ENCODE peak calls at places on chromosomes 5 and 9, in nine cellular contexts. D is amniotic stem cell; O is mucosa of gallbladder; A is T follicular helper cell; V is right cardiac atrium; U is activated naive CD4-positive, alpha-beta T cell treated with anti-CD3 and anti-CD28 coated beads, Interleukin-2, amount 10 ng/mL, durations not matched to agents 7 days and 5 days; J is astrocyte; T is NCI-H1092 treated with DMSO at 0.1 percent for 48 hours; G is iris pigment epithelial cell. L is an unnamed sample.

GRCh38 chr5:160280384-160281090 is 31.8 kb downstream of the CCNJL start:
- DNase-seq in A (no peak), U (no peak), G (no peak), V (no peak), O (no peak), D (no peak), T (no peak), J (no peak), L (no peak)

GRCh38 chr5:129099184-129099570 is 4.6 kb downstream of the ISOC1 start:
- DNase-seq in A (no peak), T (no peak), U (no peak), G (no peak), D (no peak), J (no peak), O (no peak), V (no peak), L (no peak)

GRCh38 chr5:2699231-2699630 is 52.2 kb downstream of the IRX2 start:
- DNase-seq in U (no peak), O (no peak), D (no peak), J (no peak), T (no peak), A (no peak), V (no peak), G (no peak), L (no peak)

GRCh38 chr5:30413540-30413939 is 779.9 kb upstream of the CDH6 start:
- DNase-seq in G (no peak), V (no peak), O (no peak), T (no peak), D (no peak), J (no peak), U (no peak), A (no peak), L (no peak)

GRCh38 chr5:59943721-59944120 is 50.2 kb upstream of the PDE4D start:
- DNase-seq in O (no peak), V (no peak), U (no peak), T (no peak), J (no peak), G (no peak), A (no peak), D (no peak), L (no peak)

GRCh38 chr9:126721531-126722098 is 83.2 kb upstream of the ZBTB43 start:
- DNase-seq in T (no peak), U (no peak), D (no peak), A (no peak), V (no peak), O (no peak), G (no peak), J (no peak), L (no peak)

GRCh38 chr5:102670224-102670836 is 84.8 kb upstream of the PAM start:
- DNase-seq in O (no peak), T (no peak), A (no peak), J (no peak), D (no peak), G (peak; percentile 26), U (no peak), V (no peak), L (no peak)

GRCh38 chr5:175854231-175855040 is 16.9 kb upstream of the CPLX2 start:
- DNase-seq in G (no peak), A (no peak), T (peak; percentile 76), O (peak; percentile 13), J (no peak), V (no peak), D (no peak), U (no peak), L (no peak)

GRCh38 chr5:139806111-139806510 is 10.5 kb downstream of the PSD2 start:
- DNase-seq in T (no peak), A (no peak), J (no peak), U (no peak), O (no peak), D (no peak), G (no peak), V (no peak), L (no peak)

GRCh38 chr5:169534311-169534880 is 49.2 kb upstream of the SPDL1 start:
- DNase-seq in G (no peak), V (no peak), D (no peak), T (no peak), U (no peak), J (no peak), A (no peak), O (no peak), L (no peak)

GRCh38 chr5:6950250-6950649 is 237.0 kb downstream of the TENT4A start:
- DNase-seq in G (no peak), V (no peak), O (no peak), U (no peak), J (no peak), D (no peak), T (no peak), A (no peak), L (no peak)

GRCh38 chr9:108784998-108785397 is 70.8 kb downstream of the ACTL7B start:
- DNase-seq in A (no peak), D (no peak), G (peak; percentile 79), U (no peak), T (no peak), J (peak; percentile 58), V (no peak), O (no peak), L (no peak)

GRCh38 chr5:111747336-111747735 is 9.7 kb downstream of the NREP start:
- DNase-seq in O (no peak), J (peak; percentile 65), U (no peak), T (no peak), V (no peak), G (no peak), A (no peak), D (no peak), L (no peak)

GRCh38 chr5:72141440-72142271 is 34.4 kb downstream of the MAP1B start:
- DNase-seq in V (peak; percentile 36), O (no peak), G (peak; percentile 95), D (peak; percentile 89), T (no peak), A (no peak), J (peak; percentile 92), U (no peak), L (peak; percentile 70)

GRCh38 chr5:134813407-134813806 is 32.4 kb upstream of the C5orf24 start:
- DNase-seq in J (no peak), U (peak; percentile 43), T (no peak), O (no peak), V (no peak), A (no peak), D (no peak), G (no peak), L (no peak)

GRCh38 chr5:683619-684481 is 9.3 kb downstream of the TPPP start:
- DNase-seq in J (no peak), G (no peak), T (no peak), A (no peak), D (no peak), O (no peak), V (peak; percentile 36), U (peak; percentile 16), L (no peak)

GRCh38 chr5:53291528-53291927 is 182.0 kb upstream of the MOCS2 start:
- DNase-seq in O (no peak), G (peak; percentile 85), A (no peak), D (no peak), T (no peak), J (no peak), V (no peak), U (no peak), L (no peak)

GRCh38 chr5:74394924-74395880 is 245.3 kb downstream of the ENC1 start:
- DNase-seq in G (no peak), T (peak; percentile 13), O (no peak), V (no peak), D (no peak), A (no peak), U (no peak), J (peak; percentile 6), L (no peak)

GRCh38 chr9:137478613-137479314 is 19.6 kb upstream of the NSMF start:
- DNase-seq in G (peak; percentile 27), O (no peak), D (no peak), V (no peak), J (no peak), A (no peak), T (peak; percentile 46), U (no peak), L (no peak)

GRCh38 chr9:21357479-21358290 is 7.0 kb upstream of the IFNA6 start:
- DNase-seq in U (peak; percentile 26), J (peak; percentile 4), G (no peak), D (no peak), A (no peak), V (no peak), T (no peak), O (no peak), L (no peak)

GRCh38 chr9:87635656-87636501 is 90.0 kb upstream of the CTSL start:
- DNase-seq in O (no peak), G (no peak), J (no peak), T (no peak), V (no peak), A (no peak), U (no peak), D (no peak), L (no peak)

GRCh38 chr9:120066315-120066714 is 513.7 kb downstream of the CDK5RAP2 start:
- DNase-seq in T (no peak), O (no peak), U (no peak), D (no peak), G (no peak), A (no peak), J (no peak), V (no peak), L (no peak)

GRCh38 chr5:57841671-57842375 is 359.2 kb upstream of the ACTBL2 start:
- DNase-seq in T (no peak), A (no peak), O (peak; percentile 12), D (peak; percentile 58), J (peak; percentile 99), U (no peak), G (peak; percentile 97), V (no peak), L (peak; percentile 93)

GRCh38 chr5:74673011-74673790 is 11.8 kb upstream of the HEXB start:
- DNase-seq in V (no peak), J (no peak), G (peak; percentile 68), A (no peak), U (no peak), T (peak; percentile 6), D (peak; percentile 19), O (no peak), L (no peak)

GRCh38 chr5:37554938-37555337 is 175.8 kb downstream of the WDR70 start:
- DNase-seq in D (no peak), G (no peak), T (no peak), O (no peak), J (no peak), A (no peak), V (no peak), U (no peak), L (no peak)